ENCODE peak calls at places on chromosomes 2 and 18, in eight cellular contexts. P is heart left ventricle, E is ovary, T is lower lobe of right lung, Q is WERI-Rb-1, F is uterus, O is fibroblast of lung, I is cardiac muscle cell. C is an unnamed sample.

GRCh38 chr2:85549826-85550225 is 10.9 kb downstream of the MAT2A start:
- DNase-seq in P (no peak), F (peak), E (no peak), Q (peak), O (peak), T (no peak), I (peak), C (no peak)

GRCh38 chr2:238567067-238567855 is 140.5 kb downstream of the ASB1 start:
- DNase-seq in T (peak), F (no peak), O (no peak), Q (no peak), I (no peak), P (no peak), E (no peak), C (no peak)

GRCh38 chr2:169676357-169676756 is 17.8 kb downstream of the CFAP210 start:
- DNase-seq in F (no peak), I (no peak), P (no peak), Q (no peak), O (no peak), T (no peak), E (no peak), C (no peak)

GRCh38 chr2:96507957-96508520 is 2.9 kb upstream of the NEURL3 start:
- DNase-seq in T (peak), E (peak), I (peak), O (peak), F (peak), Q (peak), P (peak), C (peak)

GRCh38 chr2:122340246-122340645 is 584.8 kb downstream of the TSN start:
- DNase-seq in I (no peak), T (no peak), O (no peak), E (no peak), P (no peak), F (no peak), Q (no peak), C (no peak)

GRCh38 chr2:205660521-205661124 is 21.7 kb upstream of the NRP2 start:
- DNase-seq in P (no peak), I (peak), F (peak), Q (no peak), T (no peak), E (no peak), O (peak), C (no peak)

GRCh38 chr2:31060397-31060796 is 77.8 kb downstream of the GALNT14 start:
- DNase-seq in Q (no peak), O (no peak), F (no peak), I (no peak), E (no peak), T (no peak), P (no peak), C (no peak)

GRCh38 chr2:230134496-230135073 is 65.9 kb upstream of the SLC16A14 start:
- DNase-seq in F (no peak), I (peak), P (no peak), O (peak), Q (no peak), E (no peak), T (no peak), C (no peak)

GRCh38 chr18:21894619-21895367 is 154.2 kb downstream of the MIB1 start:
- DNase-seq in Q (no peak), F (no peak), T (no peak), O (no peak), E (no peak), P (no peak), I (peak), C (no peak)

GRCh38 chr2:236178921-236179652 is 10.9 kb upstream of the GBX2 start:
- DNase-seq in I (no peak), T (no peak), Q (no peak), P (no peak), E (no peak), F (no peak), O (peak), C (peak)

GRCh38 chr18:5197032-5197434 is at the start of gene AKAIN1:
- DNase-seq in T (no peak), E (peak), I (peak), O (peak), P (peak), F (no peak), Q (peak), C (peak)

DNA sequence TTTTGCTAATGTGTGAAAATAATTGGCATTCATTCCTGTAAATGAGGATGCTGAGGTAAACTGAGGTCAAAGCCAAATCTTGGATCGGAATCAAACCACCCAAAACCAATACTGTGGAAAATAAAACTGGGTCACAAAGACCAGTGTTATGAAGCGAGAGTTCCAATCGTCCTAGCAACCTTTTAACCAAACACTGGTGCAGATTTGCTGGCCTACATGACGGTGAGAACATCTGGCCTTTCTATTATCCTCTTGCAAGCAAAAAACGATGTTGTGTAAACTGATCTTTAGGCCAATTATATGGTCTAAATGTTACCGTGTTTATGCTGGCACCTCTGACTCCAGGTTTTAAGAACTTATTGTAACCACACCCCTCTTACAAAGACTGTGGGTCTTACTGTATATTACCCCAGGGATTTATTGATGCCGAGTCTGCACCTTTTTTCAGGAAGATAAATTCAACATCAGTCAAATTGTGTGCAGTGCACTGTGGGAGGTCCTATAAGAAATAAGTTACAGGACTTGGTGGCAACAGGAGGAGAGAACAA is 145.9 kb downstream of the GFPT1 start:
- DNase-seq in P (no peak), E (no peak), Q (no peak), O (no peak), I (no peak), F (no peak), T (no peak), C (no peak)
- H3K27ac ChIP-seq in P (no peak), E (no peak), Q (no peak), O (no peak), I (no peak), F (no peak), T (no peak), C (no peak)

GRCh38 chr2:28225472-28225915 is 167.2 kb upstream of the FOSL2 start:
- DNase-seq in O (peak), P (no peak), E (no peak), F (no peak), Q (no peak), T (no peak), I (peak), C (no peak)

GRCh38 chr2:28227498-28227897 is 165.2 kb upstream of the FOSL2 start:
- DNase-seq in Q (no peak), O (no peak), P (no peak), T (no peak), I (no peak), F (no peak), E (no peak), C (peak)

GRCh38 chr2:28231110-28231621 is 161.5 kb upstream of the FOSL2 start:
- DNase-seq in E (no peak), Q (no peak), O (peak), I (peak), P (no peak), F (no peak), T (no peak), C (no peak)

GRCh38 chr2:28226558-28226957 is 166.1 kb upstream of the FOSL2 start:
- DNase-seq in E (no peak), I (no peak), T (no peak), P (no peak), O (no peak), Q (no peak), F (no peak), C (no peak)

DNA sequence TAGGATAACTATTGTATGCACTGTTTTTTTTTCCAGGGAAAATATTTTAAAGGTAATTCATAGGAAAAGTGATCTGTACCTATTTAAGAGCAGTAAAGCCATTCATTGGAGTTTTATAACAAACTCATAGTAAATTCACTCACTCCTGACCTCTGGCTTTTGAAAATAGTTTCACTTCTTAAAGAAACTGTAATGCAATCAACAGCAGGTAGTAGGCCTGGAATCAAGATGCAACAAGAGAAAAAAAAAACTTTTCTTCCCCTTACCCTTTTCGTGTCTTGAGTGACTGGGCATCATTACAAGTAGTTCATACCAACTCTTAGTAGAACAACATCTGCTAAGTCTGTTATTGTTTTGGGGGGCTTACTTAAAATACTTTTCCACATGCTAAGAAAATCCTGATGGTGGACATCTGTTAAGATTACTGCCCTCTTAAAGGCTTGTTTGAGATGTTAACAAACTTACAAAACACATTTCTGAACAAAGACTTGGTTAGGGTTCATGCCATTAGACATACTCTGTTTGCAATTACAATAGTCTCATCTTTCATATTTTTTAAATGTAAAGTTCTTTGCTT is 164.2 kb upstream of the FOSL2 start:
- DNase-seq in E (no peak), T (no peak), I (no peak), Q (no peak), F (no peak), O (no peak), P (no peak), C (no peak)
- TF ChIP-seq CTCF in E (no peak), T (no peak), I (no peak), Q (no peak), F (no peak), O (peak), P (no peak), C (peak)

GRCh38 chr2:168201722-168202121 is 45.7 kb downstream of the STK39 start:
- DNase-seq in Q (no peak), T (no peak), F (no peak), P (no peak), E (no peak), I (no peak), O (no peak), C (no peak)

GRCh38 chr2:168194784-168195522 is 52.4 kb downstream of the STK39 start:
- DNase-seq in I (no peak), F (no peak), T (no peak), P (no peak), O (peak), Q (no peak), E (no peak), C (no peak)

GRCh38 chr2:168201211-168201610 is 46.2 kb downstream of the STK39 start:
- DNase-seq in Q (no peak), E (no peak), I (no peak), T (no peak), F (no peak), P (no peak), O (peak), C (no peak)

GRCh38 chr2:168196764-168197180 is 50.6 kb downstream of the STK39 start:
- DNase-seq in E (no peak), F (no peak), O (no peak), P (no peak), I (no peak), T (no peak), Q (no peak), C (no peak)

DNA sequence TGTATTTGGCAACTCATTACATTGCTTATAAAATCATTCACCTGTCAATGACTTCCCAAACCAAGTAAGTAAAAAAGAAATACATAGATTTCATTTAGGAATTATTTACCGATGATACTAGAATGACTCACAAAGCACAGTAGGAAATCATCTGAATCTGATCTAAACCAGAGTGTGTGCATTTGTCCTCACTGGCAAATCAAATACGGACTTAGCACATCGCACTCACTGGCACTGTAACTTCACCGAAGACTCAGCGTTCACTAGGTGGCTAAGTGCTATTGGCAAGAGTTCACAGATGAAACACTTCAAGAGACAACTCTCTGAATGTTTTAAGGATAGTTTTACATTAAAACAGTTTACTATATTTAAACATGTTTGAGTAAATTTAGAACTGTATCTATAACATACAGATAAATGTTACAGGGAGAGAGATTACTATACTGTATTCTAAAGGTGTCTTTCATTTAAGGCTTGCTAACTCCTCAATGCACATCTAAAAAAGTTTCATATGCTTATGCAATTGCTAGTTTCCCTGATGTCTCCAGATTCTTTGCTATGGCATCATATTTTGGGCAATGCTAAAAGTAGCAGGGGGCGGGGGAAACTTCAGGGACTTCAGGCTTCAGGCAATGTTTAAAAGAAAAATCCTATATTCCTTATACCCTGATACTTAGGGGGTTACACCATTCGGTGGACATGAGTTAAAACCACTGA is 48.8 kb downstream of the STK39 start:
- DNase-seq in T (no peak), O (peak), E (no peak), Q (no peak), P (no peak), F (no peak), I (peak), C (no peak)
- H3K27ac ChIP-seq in T (no peak), O (no peak), E (no peak), Q (no peak), P (no peak), F (no peak), I (peak), C (no peak)

DNA sequence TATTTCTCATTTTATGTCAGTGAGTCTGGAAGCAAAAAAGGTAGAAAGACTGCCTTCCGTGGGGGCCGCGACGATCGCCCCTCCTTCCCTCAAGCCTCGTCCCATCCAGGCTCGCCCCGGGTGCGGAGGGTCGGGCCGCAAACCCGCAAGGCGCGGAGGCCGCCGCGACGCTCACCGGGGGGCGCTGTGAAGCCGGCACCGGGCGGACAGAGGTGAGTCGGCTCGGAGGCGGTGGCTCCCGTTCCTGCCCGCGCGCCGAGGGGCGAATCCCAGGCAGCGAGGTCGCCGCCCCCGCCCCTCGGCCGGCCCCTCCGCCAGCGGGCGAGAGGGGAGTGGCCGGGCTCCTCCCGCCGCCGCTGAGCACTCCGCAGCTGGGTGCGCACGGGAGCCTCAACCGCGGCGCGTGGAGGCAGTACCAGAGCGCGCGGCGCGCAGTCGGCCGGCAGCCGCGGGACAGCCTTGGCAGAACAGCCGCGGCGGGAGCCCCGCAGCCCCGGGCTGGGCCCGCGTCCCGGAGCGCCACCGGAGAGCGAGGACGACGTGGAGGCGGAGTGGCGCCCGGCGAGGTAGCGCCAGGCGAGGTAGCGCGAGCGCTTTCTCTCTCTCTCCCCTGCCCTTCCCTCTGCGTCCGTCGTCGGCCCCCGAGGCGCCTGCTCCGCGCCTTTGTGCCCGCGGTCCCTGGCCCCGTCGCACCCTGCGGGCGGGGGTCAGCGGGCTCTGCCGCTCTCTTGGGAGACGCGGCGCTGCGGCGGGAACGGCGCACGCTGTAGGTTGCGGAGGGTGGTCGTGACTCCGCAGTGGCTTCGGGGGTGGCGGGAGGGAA is at the start of gene MYO1B:
- DNase-seq in Q (peak), F (peak), T (peak), I (peak), E (peak), O (peak), P (peak), C (peak)
- TF ChIP-seq CTCF in Q (peak), F (peak), T (peak), I (peak), E (peak), O (peak), P (peak), C (peak)

C was measured in endodermal cell.